ENCODE peak calls at places on chromosomes 11 and 22, in nine cellular contexts. D is RWPE1, G is left ventricle myocardium inferior, M is heart right ventricle, I is lung, Q is fibroblast of lung, N is PC-3, H is choroid plexus epithelial cell, V is Calu3. A is an unnamed sample.

GRCh38 chr11:6301096-6301495 is 19.2 kb downstream of the CAVIN3 start:
- DNase-seq in D (no peak), G (no peak), M (no peak), I (no peak), Q (no peak), N (no peak), H (no peak), V (no peak), A (no peak)

GRCh38 chr22:39496131-39496838 is 5.8 kb upstream of the MIEF1 start:
- DNase-seq in D (no peak), G (peak), M (peak), I (peak), Q (peak), N (peak), H (peak), V (peak), A (peak)

GRCh38 chr11:70220920-70221319 is 17.8 kb downstream of the FADD start:
- DNase-seq in D (no peak), G (no peak), M (no peak), I (no peak), Q (peak), N (peak), H (no peak), V (no peak), A (no peak)

GRCh38 chr22:43099095-43099494 is 9.9 kb upstream of the TTLL1 start:
- DNase-seq in D (no peak), G (no peak), M (peak), I (no peak), Q (no peak), N (no peak), H (no peak), V (no peak), A (no peak)

GRCh38 chr11:18704698-18705097 is 6.1 kb downstream of the TMEM86A start:
- DNase-seq in D (no peak), G (peak), M (no peak), I (no peak), Q (no peak), N (no peak), H (peak), V (no peak), A (no peak)

GRCh38 chr22:30802202-30803166 is 107.8 kb downstream of the OSBP2 start:
- DNase-seq in D (peak), G (peak), M (peak), I (peak), Q (peak), N (peak), H (peak), V (peak), A (peak)

GRCh38 chr22:25054943-25055511 is 102.5 kb downstream of the KIAA1671 start:
- DNase-seq in D (no peak), G (no peak), M (no peak), I (no peak), Q (peak), N (no peak), H (no peak), V (no peak), A (no peak)

GRCh38 chr11:111772535-111772934 is 6.3 kb upstream of the PPP2R1B start:
- DNase-seq in D (no peak), G (no peak), M (no peak), I (no peak), Q (no peak), N (no peak), H (no peak), V (no peak), A (no peak)

GRCh38 chr11:114075891-114076441 is 16.5 kb downstream of the ZBTB16 start:
- DNase-seq in D (no peak), G (no peak), M (peak), I (no peak), Q (peak), N (peak), H (peak), V (peak), A (no peak)

GRCh38 chr11:12066056-12066798 is 44.2 kb upstream of the MICAL2 start:
- DNase-seq in D (peak), G (no peak), M (no peak), I (no peak), Q (peak), N (peak), H (peak), V (peak), A (peak)

GRCh38 chr11:36452987-36453386 is 57.1 kb downstream of the TRAF6 start:
- DNase-seq in D (no peak), G (no peak), M (no peak), I (no peak), Q (no peak), N (peak), H (no peak), V (no peak), A (no peak)

GRCh38 chr11:126506789-126507188 is 151.3 kb downstream of the ST3GAL4 start:
- DNase-seq in D (no peak), G (no peak), M (no peak), I (no peak), Q (no peak), N (no peak), H (no peak), V (no peak), A (no peak)

GRCh38 chr11:122642472-122642922 is 13.0 kb upstream of the UBASH3B start:
- DNase-seq in D (peak), G (no peak), M (no peak), I (no peak), Q (peak), N (peak), H (peak), V (peak), A (no peak)

GRCh38 chr22:48643066-48643731 is 1184.5 kb downstream of the BRD1 start:
- DNase-seq in D (no peak), G (no peak), M (no peak), I (no peak), Q (no peak), N (no peak), H (no peak), V (no peak), A (no peak)
- TF ChIP-seq CTCF in D (no peak), G (no peak), M (no peak), I (no peak), Q (no peak), N (no peak), H (no peak), V (no peak), A (no peak)

DNA sequence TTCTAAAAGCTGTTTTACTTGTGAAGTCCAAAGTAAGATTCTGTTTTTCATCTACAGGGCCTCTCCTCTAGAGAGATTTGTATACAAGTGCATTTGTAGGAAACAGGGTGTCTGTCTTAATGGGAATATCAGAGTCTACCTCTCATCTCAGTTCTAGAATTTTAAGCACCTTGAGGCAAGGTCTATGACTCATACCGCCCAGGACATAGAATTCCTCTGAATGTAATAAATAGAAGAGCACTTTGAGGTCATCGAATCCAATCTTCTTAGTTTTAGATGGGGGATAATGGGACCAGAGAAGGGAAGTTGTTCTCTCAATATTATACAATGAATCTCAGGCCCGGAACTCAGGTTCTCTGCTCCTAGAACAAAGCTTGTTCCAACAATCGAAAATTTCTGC is 101.8 kb upstream of the TIMP3 start:
- DNase-seq in D (peak), G (no peak), M (no peak), I (no peak), Q (no peak), N (no peak), H (no peak), V (no peak), A (no peak)
- TF ChIP-seq CTCF in D (no peak), G (no peak), M (no peak), I (no peak), Q (no peak), N (no peak), H (no peak), V (no peak), A (no peak)

DNA sequence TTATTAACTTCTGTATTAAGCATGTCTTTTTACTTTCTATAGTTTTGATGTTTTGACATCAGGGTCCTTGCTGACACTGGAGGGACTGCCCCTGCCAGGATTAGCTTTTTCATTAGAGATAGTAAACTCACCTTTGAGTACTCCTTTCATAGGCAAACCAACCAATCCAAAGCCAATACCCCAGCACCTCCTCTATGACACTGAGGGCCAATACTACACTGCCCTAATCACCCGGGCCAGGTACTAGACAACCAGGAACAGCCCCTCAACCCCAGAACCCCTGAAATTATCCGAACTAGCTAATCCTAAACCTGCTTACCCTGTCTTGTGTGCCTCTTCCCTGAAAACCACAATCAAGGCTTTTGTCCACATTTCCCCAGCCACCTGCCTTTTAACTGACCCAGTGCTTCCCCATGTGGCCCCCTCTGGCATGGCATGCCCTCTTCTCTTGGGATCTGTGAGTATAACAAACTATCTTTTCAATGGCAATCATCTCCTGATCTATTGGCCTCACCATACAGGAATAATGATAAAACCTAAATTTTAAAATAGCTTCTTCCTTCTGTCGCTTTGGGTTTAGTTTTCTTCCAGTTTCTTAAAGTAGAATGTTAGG is 31.2 kb downstream of the RAB6A start:
- DNase-seq in D (peak), G (no peak), M (no peak), I (no peak), Q (no peak), N (peak), H (no peak), V (peak), A (no peak)
- TF ChIP-seq CTCF in D (peak), G (peak), M (peak), I (no peak), Q (peak), N (peak), H (peak), V (peak), A (peak)

GRCh38 chr11:73596547-73596946 is 1.4 kb downstream of the FAM168A start:
- DNase-seq in D (no peak), G (no peak), M (no peak), I (no peak), Q (no peak), N (no peak), H (no peak), V (no peak), A (no peak)

GRCh38 chr11:73592640-73593039 is 5.3 kb downstream of the FAM168A start:
- DNase-seq in D (no peak), G (no peak), M (no peak), I (no peak), Q (no peak), N (no peak), H (no peak), V (no peak), A (no peak)

GRCh38 chr11:73598719-73599379 is 937 bp upstream of the FAM168A start:
- DNase-seq in D (peak), G (no peak), M (no peak), I (no peak), Q (no peak), N (no peak), H (no peak), V (no peak), A (no peak)

GRCh38 chr11:73597340-73597955 is 464 bp downstream of the FAM168A start:
- DNase-seq in D (peak), G (no peak), M (peak), I (no peak), Q (no peak), N (no peak), H (no peak), V (no peak), A (no peak)

DNA sequence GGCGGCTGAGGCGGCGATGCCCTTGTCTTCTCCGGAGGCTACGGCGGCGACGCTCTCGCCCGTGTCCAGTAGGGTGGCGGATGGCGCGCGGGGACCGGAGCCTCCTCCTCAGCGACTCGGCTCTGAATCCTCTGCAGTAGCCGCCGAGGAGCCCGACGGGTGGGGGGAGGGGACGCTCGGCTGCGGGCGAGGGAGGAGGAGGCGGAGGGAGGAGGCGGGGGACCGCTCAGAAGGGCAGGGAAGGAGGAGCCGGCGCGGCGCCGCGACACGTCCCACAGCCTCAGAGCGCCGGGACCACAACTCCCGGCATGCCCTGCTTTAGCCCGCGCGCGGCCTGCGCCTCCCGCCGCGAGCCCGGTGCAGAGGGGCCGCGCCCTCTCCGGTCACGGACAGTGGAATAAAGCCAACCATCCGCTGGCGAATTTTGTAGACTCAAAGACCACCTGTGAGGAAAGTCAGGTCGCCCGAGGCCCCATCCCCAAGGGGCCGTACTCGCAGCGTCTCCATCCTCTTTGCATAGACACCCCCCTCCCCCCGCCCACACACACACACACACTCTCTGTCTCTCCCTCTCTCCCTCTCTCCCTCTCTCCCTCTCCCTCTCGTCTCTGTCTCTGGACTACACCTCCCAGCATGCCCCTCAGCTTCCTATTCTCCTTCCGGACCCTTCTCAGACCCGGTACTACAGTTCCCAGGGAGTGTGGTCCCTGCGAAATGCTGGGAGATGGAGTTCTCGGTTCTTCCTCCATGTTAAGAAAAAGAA is at the start of gene FAM168A:
- DNase-seq in D (peak), G (peak), M (peak), I (peak), Q (peak), N (peak), H (peak), V (peak), A (peak)
- TF ChIP-seq CTCF in D (no peak), G (peak), M (no peak), I (no peak), Q (no peak), N (no peak), H (no peak), V (no peak), A (peak)

GRCh38 chr11:47270331-47271271 is 668 bp downstream of the MADD start:
- DNase-seq in D (peak), G (no peak), M (peak), I (no peak), Q (peak), N (peak), H (peak), V (no peak), A (no peak)
- TF ChIP-seq CTCF in D (peak), G (no peak), M (no peak), I (no peak), Q (no peak), N (peak), H (peak), V (no peak), A (no peak)

DNA sequence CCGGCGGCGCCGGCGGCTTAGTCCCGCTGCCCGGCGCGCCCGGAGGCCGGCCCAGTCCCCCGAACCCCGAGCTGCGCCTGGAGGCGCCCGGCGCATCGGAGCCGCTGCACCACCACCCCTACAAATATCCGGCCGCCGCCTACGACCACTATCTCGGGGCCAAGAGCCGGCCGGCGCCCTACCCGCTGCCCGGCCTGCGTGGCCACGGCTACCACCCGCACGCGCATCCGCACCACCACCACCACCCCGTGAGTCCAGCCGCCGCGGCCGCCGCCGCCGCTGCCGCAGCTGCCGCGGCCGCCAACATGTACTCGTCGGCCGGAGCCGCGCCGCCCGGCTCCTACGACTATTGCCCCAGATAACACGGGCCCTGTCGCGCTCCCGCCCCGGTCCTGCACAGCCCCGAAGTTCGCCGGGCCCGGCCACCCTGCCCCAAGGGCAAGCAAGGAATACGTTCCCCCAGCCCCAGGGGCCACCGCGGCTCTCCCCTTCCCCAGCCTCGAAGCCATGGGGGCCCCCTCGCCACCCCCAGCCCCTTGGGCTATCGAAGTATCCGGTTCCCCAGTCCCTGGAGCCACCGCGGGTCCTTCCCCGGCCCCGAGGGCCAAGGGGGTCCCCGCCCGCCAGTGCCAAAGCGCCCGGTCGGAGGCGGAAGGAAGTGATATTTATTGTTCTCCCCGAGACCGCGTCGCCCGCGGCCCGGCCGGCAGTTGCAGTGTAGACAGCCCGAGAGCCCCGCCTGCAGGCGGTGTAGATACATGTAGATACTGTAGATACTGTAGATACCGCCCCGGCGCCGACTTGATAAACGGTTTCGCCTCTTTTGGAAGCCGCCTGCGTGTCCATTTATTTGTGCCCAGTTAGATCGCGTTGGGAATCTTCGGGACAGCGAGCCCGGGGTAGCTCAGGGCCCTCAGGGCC is 6.2 kb downstream of the TBX1 start:
- DNase-seq in D (peak), G (peak), M (no peak), I (no peak), Q (no peak), N (no peak), H (no peak), V (peak), A (peak)
- TF ChIP-seq CTCF in D (no peak), G (peak), M (peak), I (no peak), Q (no peak), N (no peak), H (peak), V (peak), A (no peak)

GRCh38 chr11:2778630-2779498 is 79.1 kb upstream of the KCNQ1OT1 start:
- DNase-seq in D (peak), G (peak), M (peak), I (peak), Q (peak), N (peak), H (peak), V (peak), A (peak)
- TF ChIP-seq CTCF in D (no peak), G (peak), M (peak), I (no peak), Q (no peak), N (no peak), H (no peak), V (no peak), A (peak)